ENCODE peak calls at places on chromosomes 5 and 9, in six cellular contexts. One of them, this sample, is unnamed. For H3K9me3, the result is how much of the 10 kb centered on the place peaks cover.

GRCh38 chr9:127122176-127123151 is at the start of gene ANGPTL2:
- DNase-seq in CD4-positive, alpha-beta memory T cell: no peak
- DNase-seq in T-helper 17 cell: no peak
- DNase-seq in Peyer's patch: peak
- DNase-seq in PC-3: peak
- DNase-seq in WERI-Rb-1: peak
- DNase-seq in this sample: no peak

GRCh38 chr9:137300607-137301085 is 1.4 kb downstream of the NRARP start:
- DNase-seq in PC-3: no peak
- DNase-seq in T-helper 17 cell: no peak
- DNase-seq in WERI-Rb-1: peak
- DNase-seq in CD4-positive, alpha-beta memory T cell: no peak
- DNase-seq in Peyer's patch: no peak
- DNase-seq in this sample: no peak

GRCh38 chr5:594241-594860 is 17.8 kb upstream of the CEP72 start:
- DNase-seq in PC-3: no peak
- DNase-seq in WERI-Rb-1: peak
- DNase-seq in Peyer's patch: no peak
- DNase-seq in CD4-positive, alpha-beta memory T cell: no peak
- DNase-seq in T-helper 17 cell: no peak
- DNase-seq in this sample: no peak

GRCh38 chr9:75588808-75589207 is 301.7 kb upstream of the PCSK5 start:
- DNase-seq in CD4-positive, alpha-beta memory T cell: no peak
- DNase-seq in Peyer's patch: no peak
- DNase-seq in T-helper 17 cell: no peak
- DNase-seq in PC-3: peak
- DNase-seq in WERI-Rb-1: no peak
- DNase-seq in this sample: no peak

GRCh38 chr9:87428659-87429058 is 69.0 kb upstream of the DAPK1 start:
- DNase-seq in T-helper 17 cell: no peak
- DNase-seq in PC-3: peak
- DNase-seq in Peyer's patch: no peak
- DNase-seq in CD4-positive, alpha-beta memory T cell: no peak
- DNase-seq in WERI-Rb-1: no peak
- DNase-seq in this sample: no peak

GRCh38 chr5:132499440-132500243 is 9.1 kb upstream of the IRF1 start:
- DNase-seq in WERI-Rb-1: no peak
- DNase-seq in CD4-positive, alpha-beta memory T cell: no peak
- DNase-seq in PC-3: no peak
- DNase-seq in Peyer's patch: no peak
- DNase-seq in T-helper 17 cell: no peak
- DNase-seq in this sample: no peak

GRCh38 chr5:17014686-17015085 is 78.6 kb upstream of the MYO10 start:
- DNase-seq in T-helper 17 cell: no peak
- DNase-seq in PC-3: no peak
- DNase-seq in Peyer's patch: no peak
- DNase-seq in CD4-positive, alpha-beta memory T cell: no peak
- DNase-seq in WERI-Rb-1: no peak
- DNase-seq in this sample: no peak

GRCh38 chr9:109426621-109427402 is 71.3 kb downstream of the PTPN3 start:
- DNase-seq in WERI-Rb-1: no peak
- DNase-seq in CD4-positive, alpha-beta memory T cell: no peak
- DNase-seq in T-helper 17 cell: no peak
- DNase-seq in PC-3: no peak
- DNase-seq in Peyer's patch: no peak
- DNase-seq in this sample: no peak

GRCh38 chr5:38450627-38451371 is 105.6 kb downstream of the LIFR start:
- DNase-seq in WERI-Rb-1: no peak
- DNase-seq in Peyer's patch: no peak
- DNase-seq in CD4-positive, alpha-beta memory T cell: no peak
- DNase-seq in T-helper 17 cell: no peak
- DNase-seq in PC-3: no peak
- DNase-seq in this sample: no peak

GRCh38 chr9:93263334-93264229 is 79.6 kb downstream of the WNK2 start:
- DNase-seq in Peyer's patch: peak
- DNase-seq in PC-3: no peak
- DNase-seq in T-helper 17 cell: no peak
- DNase-seq in CD4-positive, alpha-beta memory T cell: no peak
- DNase-seq in WERI-Rb-1: no peak
- DNase-seq in this sample: no peak

GRCh38 chr5:134585966-134586365 is 46.7 kb downstream of the SAR1B start:
- DNase-seq in Peyer's patch: no peak
- DNase-seq in PC-3: no peak
- DNase-seq in T-helper 17 cell: no peak
- DNase-seq in WERI-Rb-1: no peak
- DNase-seq in CD4-positive, alpha-beta memory T cell: no peak
- DNase-seq in this sample: no peak

GRCh38 chr9:84991506-84991855 is 322.0 kb downstream of the NTRK2 start:
- DNase-seq in T-helper 17 cell: no peak
- DNase-seq in PC-3: no peak
- DNase-seq in WERI-Rb-1: no peak
- DNase-seq in CD4-positive, alpha-beta memory T cell: no peak
- DNase-seq in Peyer's patch: no peak
- DNase-seq in this sample: no peak

GRCh38 chr9:19028835-19029451 is 4.1 kb downstream of the SAXO1 start:
- DNase-seq in Peyer's patch: no peak
- DNase-seq in PC-3: peak
- DNase-seq in T-helper 17 cell: no peak
- DNase-seq in WERI-Rb-1: peak
- DNase-seq in CD4-positive, alpha-beta memory T cell: peak
- DNase-seq in this sample: peak

GRCh38 chr9:116767219-116767618 is 80.1 kb downstream of the TRIM32 start:
- DNase-seq in WERI-Rb-1: peak
- DNase-seq in T-helper 17 cell: no peak
- DNase-seq in Peyer's patch: no peak
- DNase-seq in CD4-positive, alpha-beta memory T cell: no peak
- DNase-seq in PC-3: no peak
- DNase-seq in this sample: no peak

GRCh38 chr5:98474802-98475201 is 298.7 kb upstream of the RGMB start:
- DNase-seq in CD4-positive, alpha-beta memory T cell: no peak
- DNase-seq in Peyer's patch: no peak
- DNase-seq in PC-3: no peak
- DNase-seq in T-helper 17 cell: no peak
- DNase-seq in WERI-Rb-1: no peak
- DNase-seq in this sample: no peak

GRCh38 chr9:99040911-99041582 is 63.9 kb upstream of the TGFBR1 start:
- DNase-seq in PC-3: peak
- DNase-seq in T-helper 17 cell: no peak
- DNase-seq in CD4-positive, alpha-beta memory T cell: no peak
- DNase-seq in Peyer's patch: no peak
- DNase-seq in WERI-Rb-1: no peak
- DNase-seq in this sample: no peak

GRCh38 chr9:2677927-2678889 is 39.1 kb upstream of the KCNV2 start:
- DNase-seq in Peyer's patch: no peak
- DNase-seq in PC-3: peak
- DNase-seq in T-helper 17 cell: no peak
- DNase-seq in WERI-Rb-1: no peak
- DNase-seq in CD4-positive, alpha-beta memory T cell: no peak
- DNase-seq in this sample: no peak

GRCh38 chr5:10632110-10632903 is 68.4 kb downstream of the ANKRD33B start:
- DNase-seq in PC-3: no peak
- DNase-seq in Peyer's patch: peak
- DNase-seq in CD4-positive, alpha-beta memory T cell: no peak
- DNase-seq in WERI-Rb-1: no peak
- DNase-seq in T-helper 17 cell: no peak
- DNase-seq in this sample: no peak

GRCh38 chr9:90950600-90950999 is 149.0 kb downstream of the SYK start:
- DNase-seq in PC-3: no peak
- DNase-seq in T-helper 17 cell: no peak
- DNase-seq in WERI-Rb-1: no peak
- DNase-seq in CD4-positive, alpha-beta memory T cell: no peak
- DNase-seq in Peyer's patch: no peak
- DNase-seq in this sample: no peak

GRCh38 chr5:18944771-18945170 is 1043.2 kb downstream of the CDH18 start:
- DNase-seq in Peyer's patch: no peak
- DNase-seq in PC-3: peak
- DNase-seq in WERI-Rb-1: no peak
- DNase-seq in T-helper 17 cell: no peak
- DNase-seq in CD4-positive, alpha-beta memory T cell: no peak
- DNase-seq in this sample: no peak

GRCh38 chr5:30690931-30691330 is 502.6 kb upstream of the CDH6 start:
- DNase-seq in PC-3: peak
- DNase-seq in Peyer's patch: no peak
- DNase-seq in WERI-Rb-1: no peak
- DNase-seq in CD4-positive, alpha-beta memory T cell: no peak
- DNase-seq in T-helper 17 cell: no peak
- DNase-seq in this sample: no peak

GRCh38 chr5:172543484-172544298 is 89.4 kb upstream of the SH3PXD2B start:
- DNase-seq in T-helper 17 cell: no peak
- DNase-seq in Peyer's patch: no peak
- DNase-seq in PC-3: no peak
- DNase-seq in WERI-Rb-1: no peak
- DNase-seq in CD4-positive, alpha-beta memory T cell: no peak
- DNase-seq in this sample: no peak

GRCh38 chr9:112091805-112092204 is 83.3 kb downstream of the SUSD1 start:
- DNase-seq in WERI-Rb-1: peak
- DNase-seq in PC-3: no peak
- DNase-seq in T-helper 17 cell: no peak
- DNase-seq in Peyer's patch: no peak
- DNase-seq in CD4-positive, alpha-beta memory T cell: no peak
- DNase-seq in this sample: no peak

GRCh38 chr5:178791976-178792375 is 61.5 kb upstream of the ZNF354A start:
- DNase-seq in Peyer's patch: no peak
- DNase-seq in T-helper 17 cell: no peak
- DNase-seq in CD4-positive, alpha-beta memory T cell: no peak
- DNase-seq in PC-3: no peak
- DNase-seq in WERI-Rb-1: no peak
- DNase-seq in this sample: no peak
- H3K9me3 ChIP-seq in Peyer's patch: under half
- H3K9me3 ChIP-seq in T-helper 17 cell: under half
- H3K9me3 ChIP-seq in CD4-positive, alpha-beta memory T cell: under half
- H3K9me3 ChIP-seq in PC-3: under half
- H3K9me3 ChIP-seq in WERI-Rb-1: under half
- H3K9me3 ChIP-seq in this sample: under half

GRCh38 chr5:141389153-141390042 is 1.9 kb downstream of the PCDHGB4 start:
- DNase-seq in T-helper 17 cell: no peak
- DNase-seq in WERI-Rb-1: no peak
- DNase-seq in Peyer's patch: no peak
- DNase-seq in PC-3: no peak
- DNase-seq in CD4-positive, alpha-beta memory T cell: no peak
- DNase-seq in this sample: no peak

GRCh38 chr5:141382469-141383294 is at the start of gene PCDHGA7:
- DNase-seq in T-helper 17 cell: no peak
- DNase-seq in WERI-Rb-1: no peak
- DNase-seq in CD4-positive, alpha-beta memory T cell: no peak
- DNase-seq in PC-3: no peak
- DNase-seq in Peyer's patch: no peak
- DNase-seq in this sample: no peak

GRCh38 chr5:141388661-141389060 is 1.2 kb downstream of the PCDHGB4 start:
- DNase-seq in Peyer's patch: no peak
- DNase-seq in PC-3: no peak
- DNase-seq in WERI-Rb-1: no peak
- DNase-seq in T-helper 17 cell: no peak
- DNase-seq in CD4-positive, alpha-beta memory T cell: no peak
- DNase-seq in this sample: no peak

GRCh38 chr5:141383345-141383744 is 803 bp downstream of the PCDHGA7 start:
- DNase-seq in PC-3: no peak
- DNase-seq in T-helper 17 cell: no peak
- DNase-seq in WERI-Rb-1: no peak
- DNase-seq in CD4-positive, alpha-beta memory T cell: no peak
- DNase-seq in Peyer's patch: no peak
- DNase-seq in this sample: no peak

DNA sequence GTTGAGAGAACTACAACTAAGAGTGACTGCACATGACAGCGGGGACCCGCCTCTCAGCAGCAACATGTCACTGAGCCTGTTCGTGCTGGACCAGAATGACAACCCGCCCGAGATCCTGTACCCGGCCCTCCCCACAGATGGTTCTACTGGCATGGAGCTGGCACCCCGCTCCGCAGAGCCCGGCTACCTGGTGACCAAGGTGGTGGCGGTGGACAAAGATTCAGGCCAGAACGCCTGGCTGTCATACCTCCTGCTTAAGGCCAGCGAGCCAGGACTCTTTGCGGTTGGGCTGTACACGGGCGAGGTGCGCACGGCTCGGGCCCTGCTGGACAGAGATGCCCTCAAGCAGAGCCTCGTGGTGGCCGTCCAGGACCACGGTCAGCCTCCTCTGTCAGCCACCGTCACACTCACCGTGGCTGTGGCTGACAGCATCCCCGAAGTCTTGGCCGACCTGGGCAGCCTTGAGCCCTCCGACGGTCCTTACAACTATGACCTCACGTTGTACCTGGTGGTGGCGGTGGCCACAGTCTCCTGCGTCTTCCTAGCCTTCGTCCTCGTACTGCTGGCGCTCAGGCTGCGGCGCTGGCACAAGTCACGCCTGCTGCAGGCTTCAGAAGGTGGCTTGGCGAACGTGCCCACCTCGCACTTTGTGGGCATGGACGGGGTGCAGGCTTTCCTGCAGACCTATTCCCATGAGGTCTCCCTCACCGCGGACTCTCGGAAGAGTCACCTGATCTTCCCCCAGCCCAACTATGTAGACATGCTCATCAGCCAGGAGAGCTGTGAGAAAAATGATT is 2.1 kb downstream of the PCDHGA7 start:
- DNase-seq in WERI-Rb-1: no peak
- DNase-seq in T-helper 17 cell: no peak
- DNase-seq in Peyer's patch: no peak
- DNase-seq in PC-3: no peak
- DNase-seq in CD4-positive, alpha-beta memory T cell: no peak
- DNase-seq in this sample: no peak
- H3K9me3 ChIP-seq in WERI-Rb-1: under half
- H3K9me3 ChIP-seq in T-helper 17 cell: under half
- H3K9me3 ChIP-seq in Peyer's patch: under half
- H3K9me3 ChIP-seq in PC-3: under half
- H3K9me3 ChIP-seq in CD4-positive, alpha-beta memory T cell: under half
- H3K9me3 ChIP-seq in this sample: under half

DNA sequence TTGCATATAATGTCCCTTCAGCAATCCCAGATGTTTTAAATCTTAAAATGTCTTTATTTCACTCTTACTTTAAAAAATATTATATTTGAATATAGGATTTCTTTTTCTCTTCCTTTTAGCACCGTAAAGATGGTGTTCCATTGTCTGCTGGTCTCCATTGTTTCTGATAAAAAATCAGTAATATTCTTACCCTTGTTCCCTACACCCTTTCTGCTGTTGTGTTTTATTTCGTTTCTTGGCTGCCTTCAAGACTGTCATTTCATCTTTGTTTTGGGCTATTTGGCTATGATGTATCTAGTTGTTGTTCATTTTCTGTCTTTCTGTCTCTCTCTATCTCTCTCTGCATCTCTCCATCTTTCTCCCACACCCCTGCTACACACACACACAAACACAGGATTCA is 197.9 kb downstream of the IRX2 start:
- DNase-seq in PC-3: no peak
- DNase-seq in CD4-positive, alpha-beta memory T cell: no peak
- DNase-seq in Peyer's patch: no peak
- DNase-seq in T-helper 17 cell: no peak
- DNase-seq in WERI-Rb-1: no peak
- DNase-seq in this sample: no peak
- H3K9me3 ChIP-seq in PC-3: under half
- H3K9me3 ChIP-seq in CD4-positive, alpha-beta memory T cell: under half
- H3K9me3 ChIP-seq in Peyer's patch: under half
- H3K9me3 ChIP-seq in T-helper 17 cell: under half
- H3K9me3 ChIP-seq in WERI-Rb-1: under half
- H3K9me3 ChIP-seq in this sample: under half

DNA sequence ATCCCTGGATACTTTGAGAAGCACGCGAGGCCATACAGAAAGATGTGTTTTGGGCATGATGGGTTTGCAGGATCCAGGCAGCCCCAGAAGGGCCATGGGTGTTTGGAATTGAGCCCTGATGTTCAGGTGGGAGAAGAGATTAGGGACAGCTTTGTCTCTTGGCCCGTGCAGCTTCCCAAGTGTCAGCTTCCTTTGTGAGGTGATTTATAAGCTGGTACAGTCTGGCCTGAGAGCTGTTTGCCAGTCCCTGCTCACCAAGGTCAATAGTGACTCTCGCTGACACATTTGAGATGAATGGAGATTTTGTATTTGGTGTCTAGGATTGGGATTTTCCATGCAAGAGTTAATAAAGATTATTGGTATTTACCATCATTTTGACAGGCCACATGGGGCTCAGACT is 165.9 kb downstream of the ICE1 start:
- DNase-seq in Peyer's patch: no peak
- DNase-seq in T-helper 17 cell: no peak
- DNase-seq in CD4-positive, alpha-beta memory T cell: no peak
- DNase-seq in WERI-Rb-1: peak
- DNase-seq in PC-3: no peak
- DNase-seq in this sample: no peak
- H3K9me3 ChIP-seq in Peyer's patch: under half
- H3K9me3 ChIP-seq in T-helper 17 cell: under half
- H3K9me3 ChIP-seq in CD4-positive, alpha-beta memory T cell: under half
- H3K9me3 ChIP-seq in WERI-Rb-1: under half
- H3K9me3 ChIP-seq in PC-3: under half
- H3K9me3 ChIP-seq in this sample: under half

This sample was measured in CD4-positive, CD25-positive, alpha-beta regulatory T cell.